ENCODE peak calls at places on chromosomes 13 and 19, in nine cellular contexts. A is neural progenitor cell, G is thoracic aorta, D is left lung, R is spleen, X is heart right ventricle, F is esophagus squamous epithelium, P is fibroblast of lung, B is IMR-90. H is an unnamed sample. For H3K4me1, the result is how much of the 10 kb centered on the place peaks cover.

GRCh38 chr13:49733181-49733951 is 42.1 kb upstream of the EBPL start:
- DNase-seq in F (no peak), B (peak), X (no peak), A (no peak), D (peak), R (no peak), P (no peak), G (no peak), H (peak)

GRCh38 chr13:91126806-91127205 is 220.7 kb upstream of the MIR17HG start:
- DNase-seq in X (no peak), B (no peak), P (no peak), A (no peak), F (no peak), G (no peak), D (no peak), R (no peak), H (no peak)

GRCh38 chr13:39684531-39685137 is 29.2 kb downstream of the COG6 start:
- DNase-seq in D (no peak), G (no peak), F (no peak), B (peak), P (peak), X (no peak), A (peak), R (no peak), H (no peak)

GRCh38 chr13:41588899-41589298 is 131.5 kb downstream of the RGCC start:
- DNase-seq in A (no peak), R (no peak), F (no peak), X (no peak), D (no peak), P (peak), B (peak), G (no peak), H (no peak)

GRCh38 chr19:35978832-35979365 is 16.1 kb upstream of the SDHAF1 start:
- DNase-seq in B (no peak), G (no peak), D (no peak), P (no peak), X (no peak), A (no peak), R (no peak), F (no peak), H (no peak)

GRCh38 chr13:28716511-28716910 is 2.3 kb downstream of the SLC46A3 start:
- DNase-seq in X (no peak), A (no peak), G (no peak), P (peak), F (no peak), R (no peak), B (peak), D (peak), H (no peak)

GRCh38 chr13:27041341-27041740 is 130.3 kb downstream of the USP12 start:
- DNase-seq in A (no peak), G (no peak), D (no peak), X (no peak), P (no peak), B (no peak), R (no peak), F (no peak), H (no peak)

GRCh38 chr19:50669319-50670101 is 20.3 kb downstream of the C19orf81 start:
- DNase-seq in F (no peak), D (no peak), A (no peak), B (peak), X (no peak), R (no peak), G (no peak), P (peak), H (no peak)

GRCh38 chr13:84445776-84446175 is 563.5 kb upstream of the SLITRK1 start:
- DNase-seq in A (no peak), F (no peak), R (peak), G (no peak), P (no peak), B (peak), X (no peak), D (no peak), H (no peak)

GRCh38 chr19:50992666-50993035 is 8.8 kb downstream of the KLK8 start:
- DNase-seq in X (no peak), G (no peak), B (no peak), D (no peak), A (no peak), R (no peak), F (no peak), P (no peak), H (no peak)

GRCh38 chr13:112652512-112653458 is 37.1 kb upstream of the ATP11A start:
- DNase-seq in A (no peak), X (no peak), F (no peak), P (no peak), G (no peak), R (no peak), D (no peak), B (no peak), H (peak)

GRCh38 chr19:5974721-5975387 is 3.1 kb downstream of the RANBP3 start:
- DNase-seq in B (peak), R (peak), P (no peak), G (no peak), D (peak), A (no peak), F (no peak), X (no peak), H (peak)

GRCh38 chr13:34357435-34358232 is 539.7 kb downstream of the RFC3 start:
- DNase-seq in G (no peak), P (peak), D (no peak), B (peak), A (peak), F (no peak), R (no peak), X (no peak), H (no peak)

GRCh38 chr13:91609353-91609752 is 210.9 kb downstream of the GPC5 start:
- DNase-seq in D (no peak), G (no peak), A (no peak), P (peak), B (peak), R (no peak), F (no peak), X (no peak), H (no peak)

GRCh38 chr13:99827011-99827410 is 144.6 kb downstream of the ZIC5 start:
- DNase-seq in X (no peak), R (no peak), G (no peak), D (no peak), A (no peak), B (no peak), P (no peak), F (no peak), H (no peak)

GRCh38 chr13:100899720-100900316 is 225.2 kb upstream of the TMTC4 start:
- DNase-seq in R (no peak), P (no peak), D (no peak), X (no peak), G (no peak), B (no peak), A (no peak), F (no peak), H (no peak)

GRCh38 chr13:57739089-57739488 is 107.5 kb downstream of the PCDH17 start:
- DNase-seq in P (no peak), B (no peak), X (no peak), A (no peak), D (no peak), R (no peak), F (no peak), G (no peak), H (no peak)

GRCh38 chr19:2551864-2552185 is 75.9 kb downstream of the GADD45B start:
- DNase-seq in B (no peak), D (peak), G (no peak), X (no peak), R (peak), F (no peak), A (no peak), P (no peak), H (peak)

GRCh38 chr19:12779162-12779993 is 4.0 kb upstream of the HOOK2 start:
- DNase-seq in B (peak), F (no peak), P (peak), X (peak), G (no peak), A (peak), R (peak), D (peak), H (no peak)

GRCh38 chr19:35317464-35318043 is 11.4 kb upstream of the CD22 start:
- DNase-seq in R (no peak), G (no peak), P (no peak), A (no peak), X (no peak), D (peak), F (no peak), B (no peak), H (no peak)

GRCh38 chr19:32453736-32454135 is 48.2 kb downstream of the DPY19L3 start:
- DNase-seq in X (no peak), P (peak), B (peak), D (no peak), G (no peak), R (no peak), F (no peak), A (no peak), H (no peak)

GRCh38 chr13:41658057-41658642 is 200.8 kb downstream of the RGCC start:
- DNase-seq in X (no peak), D (no peak), B (peak), R (no peak), G (no peak), P (peak), A (no peak), F (no peak), H (no peak)

GRCh38 chr19:42251572-42251990 is 3.3 kb downstream of the ERF start:
- DNase-seq in B (no peak), F (no peak), P (no peak), D (no peak), R (no peak), G (no peak), X (no peak), A (no peak), H (no peak)

GRCh38 chr13:97125051-97125809 is 96.9 kb upstream of the MBNL2 start:
- DNase-seq in G (no peak), P (peak), R (no peak), X (no peak), F (no peak), B (peak), A (peak), D (no peak), H (no peak)

GRCh38 chr19:8609210-8610040 is 1.1 kb downstream of the ADAMTS10 start:
- DNase-seq in D (peak), X (peak), A (peak), F (no peak), P (peak), R (no peak), B (peak), G (peak), H (peak)

GRCh38 chr19:46872967-46873366 is 12.2 kb downstream of the ARHGAP35 start:
- DNase-seq in D (no peak), P (no peak), B (no peak), A (no peak), G (no peak), X (no peak), F (no peak), R (no peak), H (no peak)

GRCh38 chr13:46468570-46468969 is 81.5 kb upstream of the RUBCNL start:
- DNase-seq in A (no peak), X (no peak), G (no peak), F (no peak), R (no peak), D (no peak), B (no peak), P (no peak), H (no peak)
- H3K27ac ChIP-seq in A (no peak), X (no peak), G (peak), F (no peak), R (no peak), D (no peak), B (no peak), P (no peak), H (no peak)

DNA sequence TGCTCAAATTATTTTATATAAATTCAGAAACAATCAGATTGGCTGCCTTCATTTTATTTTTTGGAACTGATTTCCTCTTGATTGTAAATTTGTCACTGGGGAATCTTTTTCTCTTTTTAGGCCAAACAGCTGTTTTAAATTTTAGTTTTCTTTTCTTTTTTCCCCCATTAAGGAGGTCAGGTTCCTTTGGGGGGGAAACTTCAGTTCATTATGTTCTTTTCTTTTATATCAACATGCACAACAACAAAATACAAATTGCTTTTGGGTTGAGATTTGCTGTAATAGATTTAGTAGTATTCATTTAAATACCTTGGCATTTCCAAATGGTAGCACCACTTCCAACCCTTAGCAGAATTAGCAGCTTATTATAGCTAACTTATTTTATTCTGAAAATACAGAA is 264.8 kb upstream of the SPRY2 start:
- DNase-seq in D (no peak), P (no peak), G (no peak), B (no peak), X (no peak), F (no peak), A (no peak), R (no peak), H (no peak)
- H3K4me1 ChIP-seq in D (under half), P (under half), G (under half), B (under half), X (under half), F (under half), A (under half), R (under half), H (under half)

DNA sequence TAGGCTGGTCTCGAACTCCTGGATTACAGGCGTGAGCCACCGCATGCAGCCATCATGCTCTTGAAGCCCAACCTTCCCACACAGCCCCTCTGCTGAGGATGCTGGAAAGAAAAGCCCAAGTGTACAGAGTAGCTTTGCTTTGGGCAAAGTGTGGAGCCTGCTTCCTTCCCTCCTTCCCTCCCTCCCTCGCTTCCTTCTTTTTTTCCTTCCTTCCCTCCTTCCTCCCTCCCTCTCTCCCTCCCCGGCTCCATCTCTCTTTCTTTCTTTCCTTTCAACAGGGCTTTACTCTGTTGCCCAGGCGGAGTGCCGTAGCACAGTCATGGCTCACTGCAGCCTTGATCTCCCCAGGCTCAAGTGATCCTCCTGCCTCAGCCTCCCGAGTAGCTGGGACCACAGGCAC is 2.7 kb downstream of the CC2D1A start:
- DNase-seq in P (no peak), D (no peak), R (no peak), B (no peak), F (no peak), A (no peak), X (no peak), G (no peak), H (no peak)
- H3K27ac ChIP-seq in P (no peak), D (no peak), R (no peak), B (no peak), F (no peak), A (no peak), X (no peak), G (no peak), H (no peak)

DNA sequence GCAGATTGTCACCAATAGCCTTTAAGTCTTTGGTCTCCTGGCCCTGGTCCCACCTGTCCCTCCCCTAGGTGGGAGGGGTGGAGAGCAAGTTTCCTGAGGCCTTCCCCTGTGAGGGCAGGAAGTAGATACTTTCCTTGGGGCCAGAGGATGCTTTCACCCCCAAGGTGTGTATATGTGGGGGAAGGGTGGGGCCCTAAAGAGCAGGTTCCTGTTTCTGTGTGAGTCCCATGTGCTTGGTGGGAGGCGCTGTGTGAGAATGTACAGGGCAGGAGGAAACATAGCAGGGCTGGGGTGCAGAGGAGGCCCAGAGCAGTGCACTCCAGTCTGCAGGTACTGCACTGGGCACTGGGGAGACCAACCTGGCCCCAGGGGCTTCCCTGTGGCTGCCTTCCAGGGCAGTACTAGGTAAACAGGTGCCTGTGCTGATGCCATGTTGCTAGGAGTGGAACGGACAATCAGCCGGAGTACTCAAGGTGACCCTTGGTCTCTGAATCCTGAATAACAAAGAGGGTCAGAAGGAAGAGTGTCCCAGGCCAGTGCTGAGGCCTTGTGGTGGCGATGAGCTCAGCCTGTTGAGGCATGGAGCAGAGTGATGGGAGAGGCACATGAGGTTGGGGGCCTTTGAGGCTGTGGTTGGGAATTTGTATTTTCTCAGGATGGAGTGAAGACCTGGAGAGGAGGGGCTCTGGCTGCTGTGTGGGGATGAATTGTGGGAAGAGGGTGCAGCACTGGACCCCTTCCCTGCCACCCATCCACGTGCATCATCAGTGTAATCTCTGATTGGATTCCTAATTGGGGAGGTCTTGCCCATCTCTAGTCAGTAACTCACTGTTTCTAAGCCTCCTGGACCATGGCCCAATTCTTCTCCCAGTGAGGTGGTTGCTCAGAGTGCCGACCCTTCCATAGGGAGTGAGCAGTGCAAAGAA is 5.1 kb downstream of the EGLN2 start:
- DNase-seq in F (peak), A (no peak), D (peak), B (no peak), R (peak), X (peak), P (no peak), G (no peak), H (peak)
- H3K4me1 ChIP-seq in F (half or more), A (under half), D (half or more), B (under half), R (half or more), X (half or more), P (under half), G (half or more), H (half or more)

GRCh38 chr13:45809810-45810394 is 41.7 kb downstream of the SIAH3 start:
- DNase-seq in P (no peak), D (no peak), R (no peak), X (no peak), A (no peak), B (no peak), F (no peak), G (no peak), H (no peak)
- H3K27ac ChIP-seq in P (no peak), D (no peak), R (no peak), X (no peak), A (no peak), B (no peak), F (no peak), G (no peak), H (no peak)